ENCODE peak calls at places on chromosomes 7 and 10, in six cellular contexts. One of them, this sample, is unnamed.

GRCh38 chr7:46162582-46162981 is 241.5 kb upstream of the IGFBP3 start:
- DNase-seq in left ventricle myocardium inferior: no peak
- DNase-seq in stimulated activated CD4-positive, alpha-beta T cell treated with anti-CD3 and anti-CD28 coated beads, Interleukin-2, amount 100 ng/mL, for 48 hours: no peak
- DNase-seq in neuronal stem cell: no peak
- DNase-seq in H7: no peak
- DNase-seq in activated CD8-positive, alpha-beta memory T cell treated with anti-CD3 and anti-CD28 coated beads for 4 hours: no peak
- DNase-seq in this sample: no peak

GRCh38 chr7:97006146-97006950 is 995 bp downstream of the DLX6 start:
- DNase-seq in activated CD8-positive, alpha-beta memory T cell treated with anti-CD3 and anti-CD28 coated beads for 4 hours: no peak
- DNase-seq in left ventricle myocardium inferior: no peak
- DNase-seq in stimulated activated CD4-positive, alpha-beta T cell treated with anti-CD3 and anti-CD28 coated beads, Interleukin-2, amount 100 ng/mL, for 48 hours: peak; percentile 40
- DNase-seq in neuronal stem cell: peak; percentile 65
- DNase-seq in H7: peak; percentile 91
- DNase-seq in this sample: peak; percentile 46

GRCh38 chr7:128860158-128861073 is 2.2 kb upstream of the ATP6V1F start:
- DNase-seq in stimulated activated CD4-positive, alpha-beta T cell treated with anti-CD3 and anti-CD28 coated beads, Interleukin-2, amount 100 ng/mL, for 48 hours: no peak
- DNase-seq in left ventricle myocardium inferior: no peak
- DNase-seq in H7: peak; percentile 80
- DNase-seq in neuronal stem cell: no peak
- DNase-seq in activated CD8-positive, alpha-beta memory T cell treated with anti-CD3 and anti-CD28 coated beads for 4 hours: no peak
- DNase-seq in this sample: no peak

GRCh38 chr10:94546058-94546595 is 539 bp downstream of the HELLS start:
- DNase-seq in left ventricle myocardium inferior: no peak
- DNase-seq in neuronal stem cell: no peak
- DNase-seq in H7: peak; percentile 22
- DNase-seq in stimulated activated CD4-positive, alpha-beta T cell treated with anti-CD3 and anti-CD28 coated beads, Interleukin-2, amount 100 ng/mL, for 48 hours: no peak
- DNase-seq in activated CD8-positive, alpha-beta memory T cell treated with anti-CD3 and anti-CD28 coated beads for 4 hours: no peak
- DNase-seq in this sample: no peak

GRCh38 chr10:120789292-120789691 is 61.9 kb upstream of the WDR11 start:
- DNase-seq in H7: no peak
- DNase-seq in stimulated activated CD4-positive, alpha-beta T cell treated with anti-CD3 and anti-CD28 coated beads, Interleukin-2, amount 100 ng/mL, for 48 hours: no peak
- DNase-seq in neuronal stem cell: no peak
- DNase-seq in left ventricle myocardium inferior: no peak
- DNase-seq in activated CD8-positive, alpha-beta memory T cell treated with anti-CD3 and anti-CD28 coated beads for 4 hours: no peak
- DNase-seq in this sample: no peak

GRCh38 chr10:50636576-50636975 is 12.8 kb upstream of the SGMS1 start:
- DNase-seq in H7: no peak
- DNase-seq in activated CD8-positive, alpha-beta memory T cell treated with anti-CD3 and anti-CD28 coated beads for 4 hours: no peak
- DNase-seq in stimulated activated CD4-positive, alpha-beta T cell treated with anti-CD3 and anti-CD28 coated beads, Interleukin-2, amount 100 ng/mL, for 48 hours: peak; percentile 13
- DNase-seq in left ventricle myocardium inferior: no peak
- DNase-seq in neuronal stem cell: no peak
- DNase-seq in this sample: no peak

GRCh38 chr10:4281207-4281825 is 496.3 kb upstream of the KLF6 start:
- DNase-seq in activated CD8-positive, alpha-beta memory T cell treated with anti-CD3 and anti-CD28 coated beads for 4 hours: no peak
- DNase-seq in neuronal stem cell: no peak
- DNase-seq in H7: no peak
- DNase-seq in left ventricle myocardium inferior: no peak
- DNase-seq in stimulated activated CD4-positive, alpha-beta T cell treated with anti-CD3 and anti-CD28 coated beads, Interleukin-2, amount 100 ng/mL, for 48 hours: no peak
- DNase-seq in this sample: no peak

GRCh38 chr7:107785170-107785569 is 17.9 kb downstream of the SLC26A3 start:
- DNase-seq in left ventricle myocardium inferior: no peak
- DNase-seq in activated CD8-positive, alpha-beta memory T cell treated with anti-CD3 and anti-CD28 coated beads for 4 hours: no peak
- DNase-seq in stimulated activated CD4-positive, alpha-beta T cell treated with anti-CD3 and anti-CD28 coated beads, Interleukin-2, amount 100 ng/mL, for 48 hours: no peak
- DNase-seq in neuronal stem cell: no peak
- DNase-seq in H7: no peak
- DNase-seq in this sample: no peak